ENCODE peak calls at places on chromosomes 11 and 22, in eight cellular contexts. One of them, this sample, is unnamed.

GRCh38 chr11:32288276-32288675 is 147.1 kb downstream of the WT1 start:
- DNase-seq in endothelial cell: no peak
- DNase-seq in NCI-H1694 treated with DMSO at 0.1 percent for 48 hours: no peak
- DNase-seq in upper lobe of right lung: no peak
- DNase-seq in mucosa of gallbladder: no peak
- DNase-seq in T-helper 9 cell: no peak
- DNase-seq in HFFc6: no peak
- DNase-seq in fibroblast of the conjunctiva: no peak
- DNase-seq in this sample: no peak

GRCh38 chr11:394034-394857 is at the start of gene PKP3:
- DNase-seq in endothelial cell: no peak
- DNase-seq in NCI-H1694 treated with DMSO at 0.1 percent for 48 hours: no peak
- DNase-seq in upper lobe of right lung: peak
- DNase-seq in mucosa of gallbladder: peak
- DNase-seq in T-helper 9 cell: no peak
- DNase-seq in HFFc6: peak
- DNase-seq in fibroblast of the conjunctiva: no peak
- DNase-seq in this sample: no peak

GRCh38 chr11:22778642-22779041 is 51.0 kb downstream of the SVIP start:
- DNase-seq in endothelial cell: no peak
- DNase-seq in NCI-H1694 treated with DMSO at 0.1 percent for 48 hours: peak
- DNase-seq in upper lobe of right lung: no peak
- DNase-seq in mucosa of gallbladder: no peak
- DNase-seq in T-helper 9 cell: no peak
- DNase-seq in HFFc6: no peak
- DNase-seq in fibroblast of the conjunctiva: no peak
- DNase-seq in this sample: no peak

GRCh38 chr22:30324008-30324730 is 2.6 kb downstream of the TBC1D10A start:
- DNase-seq in endothelial cell: no peak
- DNase-seq in NCI-H1694 treated with DMSO at 0.1 percent for 48 hours: no peak
- DNase-seq in upper lobe of right lung: no peak
- DNase-seq in mucosa of gallbladder: no peak
- DNase-seq in T-helper 9 cell: peak
- DNase-seq in HFFc6: no peak
- DNase-seq in fibroblast of the conjunctiva: no peak
- DNase-seq in this sample: no peak

GRCh38 chr22:36816635-36817428 is at the start of gene PVALB:
- DNase-seq in endothelial cell: peak
- DNase-seq in NCI-H1694 treated with DMSO at 0.1 percent for 48 hours: no peak
- DNase-seq in upper lobe of right lung: no peak
- DNase-seq in mucosa of gallbladder: peak
- DNase-seq in T-helper 9 cell: no peak
- DNase-seq in HFFc6: no peak
- DNase-seq in fibroblast of the conjunctiva: no peak
- DNase-seq in this sample: no peak

GRCh38 chr11:90447651-90448050 is 224.8 kb upstream of the CHORDC1 start:
- DNase-seq in endothelial cell: no peak
- DNase-seq in NCI-H1694 treated with DMSO at 0.1 percent for 48 hours: no peak
- DNase-seq in upper lobe of right lung: no peak
- DNase-seq in mucosa of gallbladder: no peak
- DNase-seq in T-helper 9 cell: no peak
- DNase-seq in HFFc6: no peak
- DNase-seq in fibroblast of the conjunctiva: no peak
- DNase-seq in this sample: no peak

GRCh38 chr11:62575837-62576236 is 2.1 kb upstream of the EEF1G start:
- DNase-seq in endothelial cell: no peak
- DNase-seq in NCI-H1694 treated with DMSO at 0.1 percent for 48 hours: no peak
- DNase-seq in upper lobe of right lung: no peak
- DNase-seq in mucosa of gallbladder: no peak
- DNase-seq in T-helper 9 cell: no peak
- DNase-seq in HFFc6: no peak
- DNase-seq in fibroblast of the conjunctiva: no peak
- DNase-seq in this sample: no peak

GRCh38 chr11:117929568-117930207 is 486 bp upstream of the TMPRSS13 start:
- DNase-seq in endothelial cell: no peak
- DNase-seq in NCI-H1694 treated with DMSO at 0.1 percent for 48 hours: no peak
- DNase-seq in upper lobe of right lung: no peak
- DNase-seq in mucosa of gallbladder: no peak
- DNase-seq in T-helper 9 cell: no peak
- DNase-seq in HFFc6: no peak
- DNase-seq in fibroblast of the conjunctiva: no peak
- DNase-seq in this sample: no peak

GRCh38 chr11:35781342-35782171 is 119.0 kb downstream of the TRIM44 start:
- DNase-seq in endothelial cell: no peak
- DNase-seq in NCI-H1694 treated with DMSO at 0.1 percent for 48 hours: no peak
- DNase-seq in upper lobe of right lung: no peak
- DNase-seq in mucosa of gallbladder: no peak
- DNase-seq in T-helper 9 cell: no peak
- DNase-seq in HFFc6: peak
- DNase-seq in fibroblast of the conjunctiva: no peak
- DNase-seq in this sample: no peak

GRCh38 chr11:111561306-111561705 is 20.8 kb downstream of the LAYN start:
- DNase-seq in endothelial cell: no peak
- DNase-seq in NCI-H1694 treated with DMSO at 0.1 percent for 48 hours: no peak
- DNase-seq in upper lobe of right lung: no peak
- DNase-seq in mucosa of gallbladder: no peak
- DNase-seq in T-helper 9 cell: no peak
- DNase-seq in HFFc6: no peak
- DNase-seq in fibroblast of the conjunctiva: no peak
- DNase-seq in this sample: no peak

GRCh38 chr22:42794551-42795510 is 62.2 kb downstream of the ARFGAP3 start:
- DNase-seq in endothelial cell: no peak
- DNase-seq in NCI-H1694 treated with DMSO at 0.1 percent for 48 hours: no peak
- DNase-seq in upper lobe of right lung: peak
- DNase-seq in mucosa of gallbladder: no peak
- DNase-seq in T-helper 9 cell: no peak
- DNase-seq in HFFc6: no peak
- DNase-seq in fibroblast of the conjunctiva: no peak
- DNase-seq in this sample: no peak

GRCh38 chr11:112590778-112591177 is 330.1 kb upstream of the PLET1 start:
- DNase-seq in endothelial cell: no peak
- DNase-seq in NCI-H1694 treated with DMSO at 0.1 percent for 48 hours: no peak
- DNase-seq in upper lobe of right lung: no peak
- DNase-seq in mucosa of gallbladder: no peak
- DNase-seq in T-helper 9 cell: no peak
- DNase-seq in HFFc6: peak
- DNase-seq in fibroblast of the conjunctiva: no peak
- DNase-seq in this sample: no peak

GRCh38 chr22:39027717-39028116 is 6.8 kb downstream of the APOBEC3D start:
- DNase-seq in endothelial cell: no peak
- DNase-seq in NCI-H1694 treated with DMSO at 0.1 percent for 48 hours: no peak
- DNase-seq in upper lobe of right lung: no peak
- DNase-seq in mucosa of gallbladder: no peak
- DNase-seq in T-helper 9 cell: no peak
- DNase-seq in HFFc6: no peak
- DNase-seq in fibroblast of the conjunctiva: no peak
- DNase-seq in this sample: no peak

GRCh38 chr22:37485006-37485713 is 1.0 kb downstream of the MFNG start:
- DNase-seq in endothelial cell: no peak
- DNase-seq in NCI-H1694 treated with DMSO at 0.1 percent for 48 hours: no peak
- DNase-seq in upper lobe of right lung: peak
- DNase-seq in mucosa of gallbladder: no peak
- DNase-seq in T-helper 9 cell: peak
- DNase-seq in HFFc6: no peak
- DNase-seq in fibroblast of the conjunctiva: no peak
- DNase-seq in this sample: no peak

GRCh38 chr11:126824035-126824607 is 176.4 kb downstream of the KIRREL3 start:
- DNase-seq in endothelial cell: no peak
- DNase-seq in NCI-H1694 treated with DMSO at 0.1 percent for 48 hours: no peak
- DNase-seq in upper lobe of right lung: no peak
- DNase-seq in mucosa of gallbladder: peak
- DNase-seq in T-helper 9 cell: no peak
- DNase-seq in HFFc6: no peak
- DNase-seq in fibroblast of the conjunctiva: no peak
- DNase-seq in this sample: no peak

GRCh38 chr11:116993599-116993998 is 104.6 kb downstream of the SIK3 start:
- DNase-seq in endothelial cell: peak
- DNase-seq in NCI-H1694 treated with DMSO at 0.1 percent for 48 hours: no peak
- DNase-seq in upper lobe of right lung: no peak
- DNase-seq in mucosa of gallbladder: no peak
- DNase-seq in T-helper 9 cell: peak
- DNase-seq in HFFc6: no peak
- DNase-seq in fibroblast of the conjunctiva: peak
- DNase-seq in this sample: no peak

GRCh38 chr22:47575291-47575690 is 812.8 kb downstream of the TBC1D22A start:
- DNase-seq in endothelial cell: no peak
- DNase-seq in NCI-H1694 treated with DMSO at 0.1 percent for 48 hours: no peak
- DNase-seq in upper lobe of right lung: no peak
- DNase-seq in mucosa of gallbladder: peak
- DNase-seq in T-helper 9 cell: no peak
- DNase-seq in HFFc6: no peak
- DNase-seq in fibroblast of the conjunctiva: no peak
- DNase-seq in this sample: no peak

GRCh38 chr22:32901925-32902324 is 100.4 kb downstream of the TIMP3 start:
- DNase-seq in endothelial cell: no peak
- DNase-seq in NCI-H1694 treated with DMSO at 0.1 percent for 48 hours: no peak
- DNase-seq in upper lobe of right lung: no peak
- DNase-seq in mucosa of gallbladder: no peak
- DNase-seq in T-helper 9 cell: no peak
- DNase-seq in HFFc6: no peak
- DNase-seq in fibroblast of the conjunctiva: no peak
- DNase-seq in this sample: no peak

GRCh38 chr11:57885298-57886035 is 123.9 kb downstream of the CTNND1 start:
- DNase-seq in endothelial cell: peak
- DNase-seq in NCI-H1694 treated with DMSO at 0.1 percent for 48 hours: no peak
- DNase-seq in upper lobe of right lung: no peak
- DNase-seq in mucosa of gallbladder: peak
- DNase-seq in T-helper 9 cell: no peak
- DNase-seq in HFFc6: peak
- DNase-seq in fibroblast of the conjunctiva: no peak
- DNase-seq in this sample: no peak

GRCh38 chr22:24367841-24368240 is 59.6 kb upstream of the ADORA2A start:
- DNase-seq in endothelial cell: no peak
- DNase-seq in NCI-H1694 treated with DMSO at 0.1 percent for 48 hours: no peak
- DNase-seq in upper lobe of right lung: no peak
- DNase-seq in mucosa of gallbladder: no peak
- DNase-seq in T-helper 9 cell: no peak
- DNase-seq in HFFc6: peak
- DNase-seq in fibroblast of the conjunctiva: no peak
- DNase-seq in this sample: no peak

GRCh38 chr22:49727881-49728563 is 99.7 kb downstream of the BRD1 start:
- DNase-seq in endothelial cell: no peak
- DNase-seq in NCI-H1694 treated with DMSO at 0.1 percent for 48 hours: no peak
- DNase-seq in upper lobe of right lung: peak
- DNase-seq in mucosa of gallbladder: no peak
- DNase-seq in T-helper 9 cell: no peak
- DNase-seq in HFFc6: no peak
- DNase-seq in fibroblast of the conjunctiva: no peak
- DNase-seq in this sample: no peak

GRCh38 chr11:28697920-28698827 is 590.0 kb downstream of the METTL15 start:
- DNase-seq in endothelial cell: peak
- DNase-seq in NCI-H1694 treated with DMSO at 0.1 percent for 48 hours: no peak
- DNase-seq in upper lobe of right lung: peak
- DNase-seq in mucosa of gallbladder: peak
- DNase-seq in T-helper 9 cell: no peak
- DNase-seq in HFFc6: no peak
- DNase-seq in fibroblast of the conjunctiva: peak
- DNase-seq in this sample: no peak

GRCh38 chr11:57639321-57640067 is 10.2 kb downstream of the YPEL4 start:
- DNase-seq in endothelial cell: peak
- DNase-seq in NCI-H1694 treated with DMSO at 0.1 percent for 48 hours: no peak
- DNase-seq in upper lobe of right lung: no peak
- DNase-seq in mucosa of gallbladder: no peak
- DNase-seq in T-helper 9 cell: no peak
- DNase-seq in HFFc6: no peak
- DNase-seq in fibroblast of the conjunctiva: peak
- DNase-seq in this sample: peak

GRCh38 chr11:110174645-110175310 is 81.6 kb downstream of the ZC3H12C start:
- DNase-seq in endothelial cell: no peak
- DNase-seq in NCI-H1694 treated with DMSO at 0.1 percent for 48 hours: no peak
- DNase-seq in upper lobe of right lung: no peak
- DNase-seq in mucosa of gallbladder: no peak
- DNase-seq in T-helper 9 cell: no peak
- DNase-seq in HFFc6: peak
- DNase-seq in fibroblast of the conjunctiva: no peak
- DNase-seq in this sample: no peak

GRCh38 chr22:38455063-38455529 is at the start of gene KCNJ4:
- DNase-seq in endothelial cell: no peak
- DNase-seq in NCI-H1694 treated with DMSO at 0.1 percent for 48 hours: no peak
- DNase-seq in upper lobe of right lung: no peak
- DNase-seq in mucosa of gallbladder: no peak
- DNase-seq in T-helper 9 cell: no peak
- DNase-seq in HFFc6: no peak
- DNase-seq in fibroblast of the conjunctiva: no peak
- DNase-seq in this sample: no peak

GRCh38 chr22:49307071-49307830 is 520.4 kb downstream of the BRD1 start:
- DNase-seq in endothelial cell: peak
- DNase-seq in NCI-H1694 treated with DMSO at 0.1 percent for 48 hours: no peak
- DNase-seq in upper lobe of right lung: peak
- DNase-seq in mucosa of gallbladder: no peak
- DNase-seq in T-helper 9 cell: no peak
- DNase-seq in HFFc6: no peak
- DNase-seq in fibroblast of the conjunctiva: no peak
- DNase-seq in this sample: no peak

GRCh38 chr11:77130763-77131513 is 2.9 kb downstream of the MYO7A start:
- DNase-seq in endothelial cell: no peak
- DNase-seq in NCI-H1694 treated with DMSO at 0.1 percent for 48 hours: peak
- DNase-seq in upper lobe of right lung: no peak
- DNase-seq in mucosa of gallbladder: peak
- DNase-seq in T-helper 9 cell: no peak
- DNase-seq in HFFc6: peak
- DNase-seq in fibroblast of the conjunctiva: peak
- DNase-seq in this sample: no peak

GRCh38 chr11:73655686-73656085 is 9.3 kb downstream of the PLEKHB1 start:
- DNase-seq in endothelial cell: no peak
- DNase-seq in NCI-H1694 treated with DMSO at 0.1 percent for 48 hours: no peak
- DNase-seq in upper lobe of right lung: peak
- DNase-seq in mucosa of gallbladder: no peak
- DNase-seq in T-helper 9 cell: no peak
- DNase-seq in HFFc6: no peak
- DNase-seq in fibroblast of the conjunctiva: no peak
- DNase-seq in this sample: no peak

GRCh38 chr11:2521681-2522630 is 77.1 kb downstream of the KCNQ1 start:
- DNase-seq in endothelial cell: peak
- DNase-seq in NCI-H1694 treated with DMSO at 0.1 percent for 48 hours: no peak
- DNase-seq in upper lobe of right lung: peak
- DNase-seq in mucosa of gallbladder: peak
- DNase-seq in T-helper 9 cell: no peak
- DNase-seq in HFFc6: no peak
- DNase-seq in fibroblast of the conjunctiva: no peak
- DNase-seq in this sample: no peak

GRCh38 chr11:18540207-18541009 is 13.7 kb upstream of the TSG101 start:
- DNase-seq in endothelial cell: no peak
- DNase-seq in NCI-H1694 treated with DMSO at 0.1 percent for 48 hours: peak
- DNase-seq in upper lobe of right lung: no peak
- DNase-seq in mucosa of gallbladder: no peak
- DNase-seq in T-helper 9 cell: no peak
- DNase-seq in HFFc6: peak
- DNase-seq in fibroblast of the conjunctiva: no peak
- DNase-seq in this sample: no peak

GRCh38 chr11:128705124-128705920 is 11.4 kb downstream of the FLI1 start:
- DNase-seq in endothelial cell: no peak
- DNase-seq in NCI-H1694 treated with DMSO at 0.1 percent for 48 hours: no peak
- DNase-seq in upper lobe of right lung: no peak
- DNase-seq in mucosa of gallbladder: no peak
- DNase-seq in T-helper 9 cell: no peak
- DNase-seq in HFFc6: no peak
- DNase-seq in fibroblast of the conjunctiva: no peak
- DNase-seq in this sample: no peak

GRCh38 chr11:44899959-44900358 is 50.7 kb downstream of the TP53I11 start:
- DNase-seq in endothelial cell: peak
- DNase-seq in NCI-H1694 treated with DMSO at 0.1 percent for 48 hours: no peak
- DNase-seq in upper lobe of right lung: no peak
- DNase-seq in mucosa of gallbladder: no peak
- DNase-seq in T-helper 9 cell: no peak
- DNase-seq in HFFc6: peak
- DNase-seq in fibroblast of the conjunctiva: peak
- DNase-seq in this sample: no peak

GRCh38 chr11:95330332-95330731 is 99.3 kb upstream of the SESN3 start:
- DNase-seq in endothelial cell: no peak
- DNase-seq in NCI-H1694 treated with DMSO at 0.1 percent for 48 hours: no peak
- DNase-seq in upper lobe of right lung: no peak
- DNase-seq in mucosa of gallbladder: no peak
- DNase-seq in T-helper 9 cell: no peak
- DNase-seq in HFFc6: no peak
- DNase-seq in fibroblast of the conjunctiva: no peak
- DNase-seq in this sample: no peak

GRCh38 chr11:1116666-1117390 is 40.9 kb upstream of the MUC5AC start:
- DNase-seq in endothelial cell: no peak
- DNase-seq in NCI-H1694 treated with DMSO at 0.1 percent for 48 hours: no peak
- DNase-seq in upper lobe of right lung: no peak
- DNase-seq in mucosa of gallbladder: no peak
- DNase-seq in T-helper 9 cell: no peak
- DNase-seq in HFFc6: no peak
- DNase-seq in fibroblast of the conjunctiva: no peak
- DNase-seq in this sample: no peak

This sample was measured in brain pericyte.